ENCODE peak calls at places on chromosomes 6 and 20, in eight cellular contexts. W is CD8-positive, alpha-beta T cell; R is amniotic stem cell; U is heart right ventricle; K is upper lobe of right lung; X is kidney; V is NCI-H1417; M is left colon. I is an unnamed sample.
A peak's percentile ranks its signal among the peaks of the same experiment; 100 is the strongest.

GRCh38 chr6:75337805-75338204 is 53.2 kb upstream of the TMEM30A start:
- DNase-seq in X (no peak), V (no peak), U (no peak), W (no peak), M (no peak), R (no peak), K (no peak), I (no peak)

GRCh38 chr6:3625161-3625979 is 126.1 kb downstream of the PXDC1 start:
- DNase-seq in K (no peak), X (no peak), W (no peak), R (no peak), V (no peak), M (no peak), U (no peak), I (no peak)

GRCh38 chr20:25361287-25361683 is 29.4 kb downstream of the ABHD12 start:
- DNase-seq in V (no peak), K (no peak), U (no peak), R (no peak), M (no peak), X (no peak), W (no peak), I (no peak)

GRCh38 chr20:37522258-37523011 is 1.4 kb downstream of the NNAT start:
- DNase-seq in R (no peak), V (no peak), M (peak; percentile 88), X (no peak), U (peak; percentile 61), K (peak; percentile 88), W (no peak), I (no peak)

GRCh38 chr20:58538752-58539151 is 23.6 kb upstream of the APCDD1L start:
- DNase-seq in M (no peak), K (no peak), V (no peak), X (no peak), R (no peak), W (no peak), U (no peak), I (no peak)

GRCh38 chr6:121912905-121913304 is 477.5 kb downstream of the GJA1 start:
- DNase-seq in X (no peak), M (no peak), W (no peak), K (no peak), R (no peak), U (no peak), V (no peak), I (no peak)

GRCh38 chr6:30207619-30208295 is 5.4 kb downstream of the TRIM26 start:
- DNase-seq in W (no peak), K (no peak), V (no peak), M (no peak), R (no peak), X (no peak), U (no peak), I (no peak)

GRCh38 chr6:7561153-7561964 is 19.9 kb downstream of the DSP start:
- DNase-seq in X (no peak), M (peak; percentile 89), R (no peak), K (no peak), V (peak; percentile 81), W (no peak), U (no peak), I (no peak)

GRCh38 chr6:20892365-20892764 is 358.1 kb downstream of the CDKAL1 start:
- DNase-seq in W (no peak), M (no peak), K (no peak), U (no peak), X (no peak), V (no peak), R (no peak), I (no peak)

GRCh38 chr6:166341915-166342292 is 441 bp downstream of the SFT2D1 start:
- DNase-seq in U (no peak), K (no peak), W (no peak), V (peak; percentile 54), X (no peak), R (no peak), M (no peak), I (no peak)

GRCh38 chr6:87029711-87030314 is 65.1 kb downstream of the CGA start:
- DNase-seq in R (peak; percentile 70), U (no peak), K (no peak), V (peak; percentile 74), X (no peak), M (no peak), W (no peak), I (no peak)

GRCh38 chr6:53440331-53440730 is 91.6 kb upstream of the ELOVL5 start:
- DNase-seq in W (no peak), M (no peak), X (no peak), K (no peak), R (no peak), U (no peak), V (no peak), I (no peak)

GRCh38 chr20:31594558-31595379 is 10.3 kb upstream of the ID1 start:
- DNase-seq in M (peak; percentile 46), R (no peak), V (peak; percentile 46), W (no peak), X (peak; percentile 86), U (peak; percentile 67), K (no peak), I (peak; percentile 27)

GRCh38 chr20:57387463-57387862 is 3.7 kb upstream of the RBM38 start:
- DNase-seq in M (no peak), U (no peak), V (no peak), W (no peak), R (no peak), X (peak; percentile 46), K (no peak), I (no peak)

GRCh38 chr20:59153355-59153681 is 10.3 kb upstream of the ZNF831 start:
- DNase-seq in R (no peak), K (peak; percentile 77), U (peak; percentile 70), X (peak; percentile 83), W (no peak), M (no peak), V (no peak), I (no peak)

GRCh38 chr6:149032599-149033405 is 284.7 kb upstream of the TAB2 start:
- DNase-seq in V (no peak), X (no peak), W (no peak), U (no peak), R (peak; percentile 14), M (no peak), K (no peak), I (no peak)

GRCh38 chr6:168301648-168302398 is 17.8 kb downstream of the DACT2 start:
- DNase-seq in M (no peak), X (peak; percentile 67), W (no peak), K (no peak), R (no peak), V (peak; percentile 95), U (no peak), I (no peak)

GRCh38 chr6:89944826-89945407 is 50.6 kb downstream of the GJA10 start:
- DNase-seq in W (no peak), M (no peak), U (no peak), R (no peak), V (peak; percentile 12), K (no peak), X (no peak), I (no peak)

GRCh38 chr6:121549741-121550140 is 114.3 kb downstream of the GJA1 start:
- DNase-seq in V (no peak), R (peak; percentile 81), M (no peak), K (no peak), X (no peak), U (no peak), W (no peak), I (no peak)

GRCh38 chr6:24961852-24962251 is 26.1 kb upstream of the RIPOR2 start:
- DNase-seq in U (no peak), R (no peak), W (no peak), K (no peak), V (peak; percentile 64), X (no peak), M (no peak), I (no peak)

GRCh38 chr20:47181056-47181862 is 175.2 kb downstream of the ZMYND8 start:
- DNase-seq in X (no peak), V (peak; percentile 7), U (no peak), W (no peak), K (no peak), M (no peak), R (peak; percentile 54), I (no peak)

GRCh38 chr6:37239511-37239910 is 18.1 kb upstream of the TBC1D22B start:
- DNase-seq in U (no peak), M (no peak), R (no peak), X (no peak), W (no peak), V (no peak), K (no peak), I (no peak)